ENCODE peak calls at places on chromosome 2, in ten cellular contexts. One of them, this sample, is unnamed.

GRCh38 chr2:172578860-172579512 is 23.1 kb downstream of the PDK1 start:
- ATAC-seq in natural killer cell: no peak
- ATAC-seq in CD8-positive, alpha-beta T cell: no peak
- ATAC-seq in PC-3: no peak
- ATAC-seq in DND-41: no peak
- ATAC-seq in lower lobe of right lung: no peak
- ATAC-seq in mucosa of descending colon: no peak
- ATAC-seq in activated CD8-positive, alpha-beta T cell treated with anti-CD3 and anti-CD28 coated beads for 36 hours: no peak
- ATAC-seq in activated B cell treated with CpG ODN at 0.5 μM for 24 hours: no peak
- ATAC-seq in upper lobe of left lung: no peak
- ATAC-seq in this sample: no peak

GRCh38 chr2:20596973-20597867 is 53.7 kb downstream of the HS1BP3 start:
- ATAC-seq in PC-3: no peak
- ATAC-seq in activated CD8-positive, alpha-beta T cell treated with anti-CD3 and anti-CD28 coated beads for 36 hours: no peak
- ATAC-seq in CD8-positive, alpha-beta T cell: no peak
- ATAC-seq in upper lobe of left lung: peak; percentile 59
- ATAC-seq in DND-41: no peak
- ATAC-seq in mucosa of descending colon: peak; percentile 64
- ATAC-seq in activated B cell treated with CpG ODN at 0.5 μM for 24 hours: no peak
- ATAC-seq in natural killer cell: no peak
- ATAC-seq in lower lobe of right lung: peak; percentile 69
- ATAC-seq in this sample: peak; percentile 92

GRCh38 chr2:174059875-174060226 is 94.7 kb upstream of the SP3 start:
- ATAC-seq in CD8-positive, alpha-beta T cell: no peak
- ATAC-seq in activated B cell treated with CpG ODN at 0.5 μM for 24 hours: no peak
- ATAC-seq in mucosa of descending colon: no peak
- ATAC-seq in natural killer cell: no peak
- ATAC-seq in DND-41: no peak
- ATAC-seq in upper lobe of left lung: no peak
- ATAC-seq in lower lobe of right lung: no peak
- ATAC-seq in PC-3: peak; percentile 77
- ATAC-seq in activated CD8-positive, alpha-beta T cell treated with anti-CD3 and anti-CD28 coated beads for 36 hours: no peak
- ATAC-seq in this sample: no peak

GRCh38 chr2:230723363-230723762 is 10.7 kb downstream of the CAB39 start:
- ATAC-seq in activated CD8-positive, alpha-beta T cell treated with anti-CD3 and anti-CD28 coated beads for 36 hours: peak; percentile 94
- ATAC-seq in natural killer cell: peak; percentile 83
- ATAC-seq in DND-41: peak; percentile 100
- ATAC-seq in PC-3: no peak
- ATAC-seq in CD8-positive, alpha-beta T cell: peak; percentile 95
- ATAC-seq in upper lobe of left lung: no peak
- ATAC-seq in lower lobe of right lung: peak; percentile 38
- ATAC-seq in mucosa of descending colon: peak; percentile 31
- ATAC-seq in activated B cell treated with CpG ODN at 0.5 μM for 24 hours: no peak
- ATAC-seq in this sample: no peak

GRCh38 chr2:45329045-45329677 is 281.9 kb downstream of the SRBD1 start:
- ATAC-seq in activated CD8-positive, alpha-beta T cell treated with anti-CD3 and anti-CD28 coated beads for 36 hours: no peak
- ATAC-seq in natural killer cell: no peak
- ATAC-seq in PC-3: peak; percentile 35
- ATAC-seq in mucosa of descending colon: peak; percentile 25
- ATAC-seq in lower lobe of right lung: no peak
- ATAC-seq in CD8-positive, alpha-beta T cell: no peak
- ATAC-seq in DND-41: peak; percentile 33
- ATAC-seq in upper lobe of left lung: no peak
- ATAC-seq in activated B cell treated with CpG ODN at 0.5 μM for 24 hours: no peak
- ATAC-seq in this sample: no peak

GRCh38 chr2:23489471-23490400 is 104.8 kb downstream of the KLHL29 start:
- ATAC-seq in DND-41: peak; percentile 64
- ATAC-seq in CD8-positive, alpha-beta T cell: no peak
- ATAC-seq in mucosa of descending colon: no peak
- ATAC-seq in PC-3: no peak
- ATAC-seq in lower lobe of right lung: peak; percentile 29
- ATAC-seq in upper lobe of left lung: no peak
- ATAC-seq in activated CD8-positive, alpha-beta T cell treated with anti-CD3 and anti-CD28 coated beads for 36 hours: peak; percentile 64
- ATAC-seq in natural killer cell: no peak
- ATAC-seq in activated B cell treated with CpG ODN at 0.5 μM for 24 hours: no peak
- ATAC-seq in this sample: no peak

GRCh38 chr2:100959225-100959880 is 42.7 kb upstream of the RPL31 start:
- ATAC-seq in upper lobe of left lung: no peak
- ATAC-seq in activated CD8-positive, alpha-beta T cell treated with anti-CD3 and anti-CD28 coated beads for 36 hours: no peak
- ATAC-seq in DND-41: no peak
- ATAC-seq in CD8-positive, alpha-beta T cell: no peak
- ATAC-seq in mucosa of descending colon: no peak
- ATAC-seq in lower lobe of right lung: no peak
- ATAC-seq in activated B cell treated with CpG ODN at 0.5 μM for 24 hours: no peak
- ATAC-seq in PC-3: no peak
- ATAC-seq in natural killer cell: no peak
- ATAC-seq in this sample: no peak

GRCh38 chr2:15912203-15912602 is 28.1 kb upstream of the MYCN start:
- ATAC-seq in mucosa of descending colon: peak; percentile 31
- ATAC-seq in CD8-positive, alpha-beta T cell: no peak
- ATAC-seq in upper lobe of left lung: peak; percentile 62
- ATAC-seq in DND-41: no peak
- ATAC-seq in activated CD8-positive, alpha-beta T cell treated with anti-CD3 and anti-CD28 coated beads for 36 hours: no peak
- ATAC-seq in PC-3: no peak
- ATAC-seq in activated B cell treated with CpG ODN at 0.5 μM for 24 hours: no peak
- ATAC-seq in lower lobe of right lung: peak; percentile 64
- ATAC-seq in natural killer cell: no peak
- ATAC-seq in this sample: peak; percentile 82

GRCh38 chr2:54630841-54631497 is 92.5 kb upstream of the EML6 start:
- ATAC-seq in DND-41: no peak
- ATAC-seq in activated B cell treated with CpG ODN at 0.5 μM for 24 hours: no peak
- ATAC-seq in PC-3: no peak
- ATAC-seq in lower lobe of right lung: no peak
- ATAC-seq in mucosa of descending colon: no peak
- ATAC-seq in CD8-positive, alpha-beta T cell: no peak
- ATAC-seq in natural killer cell: no peak
- ATAC-seq in activated CD8-positive, alpha-beta T cell treated with anti-CD3 and anti-CD28 coated beads for 36 hours: no peak
- ATAC-seq in upper lobe of left lung: no peak
- ATAC-seq in this sample: no peak

GRCh38 chr2:97845818-97846217 is 132.4 kb downstream of the ZAP70 start:
- ATAC-seq in CD8-positive, alpha-beta T cell: no peak
- ATAC-seq in natural killer cell: no peak
- ATAC-seq in upper lobe of left lung: no peak
- ATAC-seq in activated B cell treated with CpG ODN at 0.5 μM for 24 hours: no peak
- ATAC-seq in activated CD8-positive, alpha-beta T cell treated with anti-CD3 and anti-CD28 coated beads for 36 hours: no peak
- ATAC-seq in DND-41: no peak
- ATAC-seq in lower lobe of right lung: no peak
- ATAC-seq in mucosa of descending colon: no peak
- ATAC-seq in PC-3: no peak
- ATAC-seq in this sample: no peak

GRCh38 chr2:107364361-107364950 is 462.2 kb upstream of the RGPD4 start:
- ATAC-seq in lower lobe of right lung: peak; percentile 34
- ATAC-seq in DND-41: no peak
- ATAC-seq in CD8-positive, alpha-beta T cell: no peak
- ATAC-seq in activated B cell treated with CpG ODN at 0.5 μM for 24 hours: no peak
- ATAC-seq in natural killer cell: no peak
- ATAC-seq in upper lobe of left lung: peak; percentile 36
- ATAC-seq in mucosa of descending colon: no peak
- ATAC-seq in PC-3: no peak
- ATAC-seq in activated CD8-positive, alpha-beta T cell treated with anti-CD3 and anti-CD28 coated beads for 36 hours: no peak
- ATAC-seq in this sample: no peak

GRCh38 chr2:33521791-33522281 is 45.4 kb downstream of the RASGRP3 start:
- ATAC-seq in upper lobe of left lung: peak; percentile 38
- ATAC-seq in activated CD8-positive, alpha-beta T cell treated with anti-CD3 and anti-CD28 coated beads for 36 hours: no peak
- ATAC-seq in PC-3: no peak
- ATAC-seq in activated B cell treated with CpG ODN at 0.5 μM for 24 hours: no peak
- ATAC-seq in natural killer cell: no peak
- ATAC-seq in lower lobe of right lung: no peak
- ATAC-seq in mucosa of descending colon: no peak
- ATAC-seq in CD8-positive, alpha-beta T cell: no peak
- ATAC-seq in DND-41: no peak
- ATAC-seq in this sample: peak; percentile 34

GRCh38 chr2:149098722-149099121 is 60.2 kb downstream of the LYPD6B start:
- ATAC-seq in CD8-positive, alpha-beta T cell: no peak
- ATAC-seq in DND-41: no peak
- ATAC-seq in activated CD8-positive, alpha-beta T cell treated with anti-CD3 and anti-CD28 coated beads for 36 hours: no peak
- ATAC-seq in activated B cell treated with CpG ODN at 0.5 μM for 24 hours: no peak
- ATAC-seq in mucosa of descending colon: peak; percentile 80
- ATAC-seq in natural killer cell: no peak
- ATAC-seq in upper lobe of left lung: no peak
- ATAC-seq in lower lobe of right lung: no peak
- ATAC-seq in PC-3: no peak
- ATAC-seq in this sample: no peak

GRCh38 chr2:137957033-137957432 is 7.2 kb upstream of the HNMT start:
- ATAC-seq in PC-3: no peak
- ATAC-seq in natural killer cell: no peak
- ATAC-seq in upper lobe of left lung: no peak
- ATAC-seq in CD8-positive, alpha-beta T cell: no peak
- ATAC-seq in activated CD8-positive, alpha-beta T cell treated with anti-CD3 and anti-CD28 coated beads for 36 hours: no peak
- ATAC-seq in mucosa of descending colon: no peak
- ATAC-seq in lower lobe of right lung: no peak
- ATAC-seq in DND-41: no peak
- ATAC-seq in activated B cell treated with CpG ODN at 0.5 μM for 24 hours: no peak
- ATAC-seq in this sample: no peak

GRCh38 chr2:96580771-96581170 is 44.2 kb downstream of the ARID5A start:
- ATAC-seq in lower lobe of right lung: no peak
- ATAC-seq in mucosa of descending colon: peak; percentile 9
- ATAC-seq in activated CD8-positive, alpha-beta T cell treated with anti-CD3 and anti-CD28 coated beads for 36 hours: no peak
- ATAC-seq in CD8-positive, alpha-beta T cell: no peak
- ATAC-seq in activated B cell treated with CpG ODN at 0.5 μM for 24 hours: no peak
- ATAC-seq in PC-3: peak; percentile 70
- ATAC-seq in natural killer cell: no peak
- ATAC-seq in DND-41: no peak
- ATAC-seq in upper lobe of left lung: no peak
- ATAC-seq in this sample: no peak
- TF ChIP-seq CTCF in lower lobe of right lung: no peak
- TF ChIP-seq CTCF in mucosa of descending colon: no peak
- TF ChIP-seq CTCF in activated CD8-positive, alpha-beta T cell treated with anti-CD3 and anti-CD28 coated beads for 36 hours: no peak
- TF ChIP-seq CTCF in CD8-positive, alpha-beta T cell: no peak
- TF ChIP-seq CTCF in activated B cell treated with CpG ODN at 0.5 μM for 24 hours: no peak
- TF ChIP-seq CTCF in PC-3: peak; percentile 48
- TF ChIP-seq CTCF in natural killer cell: no peak
- TF ChIP-seq CTCF in DND-41: no peak
- TF ChIP-seq CTCF in upper lobe of left lung: no peak
- TF ChIP-seq CTCF in this sample: no peak

DNA sequence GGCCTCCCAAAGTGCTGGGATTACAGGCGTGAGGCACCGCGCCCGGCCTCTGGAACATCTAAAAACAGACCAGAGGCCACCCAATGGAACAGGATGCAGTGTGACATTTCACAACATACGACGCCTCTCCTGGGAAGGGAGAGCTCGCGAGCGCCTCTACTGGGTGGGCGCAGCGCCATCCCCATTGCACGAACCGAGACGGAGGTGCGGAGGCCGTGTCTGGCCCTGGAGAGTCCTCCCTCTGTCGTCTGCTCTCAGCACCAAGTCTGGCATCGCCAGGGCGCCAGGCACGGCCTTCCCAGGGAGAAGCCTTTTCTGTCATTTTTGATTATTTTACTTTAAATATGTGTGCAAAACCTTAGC is 9.4 kb upstream of the GBX2 start:
- ATAC-seq in CD8-positive, alpha-beta T cell: no peak
- ATAC-seq in PC-3: peak; percentile 12
- ATAC-seq in natural killer cell: peak; percentile 48
- ATAC-seq in activated B cell treated with CpG ODN at 0.5 μM for 24 hours: no peak
- ATAC-seq in activated CD8-positive, alpha-beta T cell treated with anti-CD3 and anti-CD28 coated beads for 36 hours: peak; percentile 70
- ATAC-seq in lower lobe of right lung: peak; percentile 49
- ATAC-seq in mucosa of descending colon: peak; percentile 75
- ATAC-seq in upper lobe of left lung: peak; percentile 38
- ATAC-seq in DND-41: no peak
- ATAC-seq in this sample: peak; percentile 67
- TF ChIP-seq CTCF in CD8-positive, alpha-beta T cell: no peak
- TF ChIP-seq CTCF in PC-3: no peak
- TF ChIP-seq CTCF in natural killer cell: no peak
- TF ChIP-seq CTCF in activated B cell treated with CpG ODN at 0.5 μM for 24 hours: no peak
- TF ChIP-seq CTCF in activated CD8-positive, alpha-beta T cell treated with anti-CD3 and anti-CD28 coated beads for 36 hours: no peak
- TF ChIP-seq CTCF in lower lobe of right lung: no peak
- TF ChIP-seq CTCF in mucosa of descending colon: no peak
- TF ChIP-seq CTCF in upper lobe of left lung: no peak
- TF ChIP-seq CTCF in DND-41: no peak
- TF ChIP-seq CTCF in this sample: no peak

GRCh38 chr2:160292225-160292624 is 92.2 kb upstream of the ITGB6 start:
- ATAC-seq in DND-41: no peak
- ATAC-seq in activated B cell treated with CpG ODN at 0.5 μM for 24 hours: no peak
- ATAC-seq in CD8-positive, alpha-beta T cell: no peak
- ATAC-seq in upper lobe of left lung: no peak
- ATAC-seq in natural killer cell: no peak
- ATAC-seq in lower lobe of right lung: no peak
- ATAC-seq in activated CD8-positive, alpha-beta T cell treated with anti-CD3 and anti-CD28 coated beads for 36 hours: no peak
- ATAC-seq in mucosa of descending colon: no peak
- ATAC-seq in PC-3: peak; percentile 35
- ATAC-seq in this sample: no peak
- TF ChIP-seq CTCF in DND-41: no peak
- TF ChIP-seq CTCF in activated B cell treated with CpG ODN at 0.5 μM for 24 hours: no peak
- TF ChIP-seq CTCF in CD8-positive, alpha-beta T cell: no peak
- TF ChIP-seq CTCF in upper lobe of left lung: no peak
- TF ChIP-seq CTCF in natural killer cell: no peak
- TF ChIP-seq CTCF in lower lobe of right lung: no peak
- TF ChIP-seq CTCF in activated CD8-positive, alpha-beta T cell treated with anti-CD3 and anti-CD28 coated beads for 36 hours: no peak
- TF ChIP-seq CTCF in mucosa of descending colon: no peak
- TF ChIP-seq CTCF in PC-3: peak; percentile 44
- TF ChIP-seq CTCF in this sample: no peak

GRCh38 chr2:191867507-191867847 is 20.6 kb upstream of the CAVIN2 start:
- ATAC-seq in CD8-positive, alpha-beta T cell: no peak
- ATAC-seq in activated CD8-positive, alpha-beta T cell treated with anti-CD3 and anti-CD28 coated beads for 36 hours: no peak
- ATAC-seq in lower lobe of right lung: no peak
- ATAC-seq in upper lobe of left lung: no peak
- ATAC-seq in mucosa of descending colon: no peak
- ATAC-seq in PC-3: no peak
- ATAC-seq in DND-41: no peak
- ATAC-seq in natural killer cell: no peak
- ATAC-seq in activated B cell treated with CpG ODN at 0.5 μM for 24 hours: no peak
- ATAC-seq in this sample: peak; percentile 4

GRCh38 chr2:191870744-191871143 is 23.9 kb upstream of the CAVIN2 start:
- ATAC-seq in activated B cell treated with CpG ODN at 0.5 μM for 24 hours: no peak
- ATAC-seq in activated CD8-positive, alpha-beta T cell treated with anti-CD3 and anti-CD28 coated beads for 36 hours: no peak
- ATAC-seq in upper lobe of left lung: no peak
- ATAC-seq in DND-41: no peak
- ATAC-seq in PC-3: no peak
- ATAC-seq in natural killer cell: no peak
- ATAC-seq in CD8-positive, alpha-beta T cell: no peak
- ATAC-seq in mucosa of descending colon: no peak
- ATAC-seq in lower lobe of right lung: no peak
- ATAC-seq in this sample: no peak

GRCh38 chr2:191869781-191870180 is 22.9 kb upstream of the CAVIN2 start:
- ATAC-seq in PC-3: no peak
- ATAC-seq in activated CD8-positive, alpha-beta T cell treated with anti-CD3 and anti-CD28 coated beads for 36 hours: no peak
- ATAC-seq in upper lobe of left lung: no peak
- ATAC-seq in DND-41: no peak
- ATAC-seq in activated B cell treated with CpG ODN at 0.5 μM for 24 hours: no peak
- ATAC-seq in lower lobe of right lung: no peak
- ATAC-seq in mucosa of descending colon: no peak
- ATAC-seq in CD8-positive, alpha-beta T cell: no peak
- ATAC-seq in natural killer cell: no peak
- ATAC-seq in this sample: no peak

GRCh38 chr2:191866675-191867506 is 20.0 kb upstream of the CAVIN2 start:
- ATAC-seq in DND-41: no peak
- ATAC-seq in upper lobe of left lung: peak; percentile 93
- ATAC-seq in lower lobe of right lung: peak; percentile 92
- ATAC-seq in activated B cell treated with CpG ODN at 0.5 μM for 24 hours: no peak
- ATAC-seq in natural killer cell: no peak
- ATAC-seq in CD8-positive, alpha-beta T cell: no peak
- ATAC-seq in mucosa of descending colon: peak; percentile 94
- ATAC-seq in activated CD8-positive, alpha-beta T cell treated with anti-CD3 and anti-CD28 coated beads for 36 hours: no peak
- ATAC-seq in PC-3: peak; percentile 59
- ATAC-seq in this sample: peak; percentile 93

DNA sequence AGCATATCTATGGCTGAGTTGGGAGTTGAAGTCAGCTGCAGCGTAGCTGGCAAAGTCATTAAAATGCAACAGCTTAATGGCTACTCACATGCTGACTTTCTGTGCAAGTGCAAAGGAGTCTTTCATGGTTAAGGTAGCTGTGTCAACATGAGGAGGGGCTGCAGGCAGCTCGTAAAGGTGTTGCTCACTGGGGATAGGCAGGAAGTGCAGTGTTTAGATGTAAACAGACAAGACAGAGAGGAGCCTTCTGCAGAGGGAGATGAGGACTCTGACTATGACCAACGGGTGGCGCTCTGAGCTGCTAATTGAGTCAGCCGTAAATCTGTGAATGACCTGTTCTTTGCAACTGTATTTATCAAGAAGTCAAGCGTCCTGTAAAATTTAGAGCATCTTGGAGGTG is 22.3 kb upstream of the CAVIN2 start:
- ATAC-seq in DND-41: no peak
- ATAC-seq in CD8-positive, alpha-beta T cell: no peak
- ATAC-seq in mucosa of descending colon: peak; percentile 61
- ATAC-seq in activated B cell treated with CpG ODN at 0.5 μM for 24 hours: no peak
- ATAC-seq in activated CD8-positive, alpha-beta T cell treated with anti-CD3 and anti-CD28 coated beads for 36 hours: no peak
- ATAC-seq in lower lobe of right lung: no peak
- ATAC-seq in natural killer cell: no peak
- ATAC-seq in upper lobe of left lung: no peak
- ATAC-seq in PC-3: peak; percentile 86
- ATAC-seq in this sample: no peak
- TF ChIP-seq CTCF in DND-41: no peak
- TF ChIP-seq CTCF in CD8-positive, alpha-beta T cell: no peak
- TF ChIP-seq CTCF in mucosa of descending colon: no peak
- TF ChIP-seq CTCF in activated B cell treated with CpG ODN at 0.5 μM for 24 hours: no peak
- TF ChIP-seq CTCF in activated CD8-positive, alpha-beta T cell treated with anti-CD3 and anti-CD28 coated beads for 36 hours: no peak
- TF ChIP-seq CTCF in lower lobe of right lung: peak; percentile 13
- TF ChIP-seq CTCF in natural killer cell: no peak
- TF ChIP-seq CTCF in upper lobe of left lung: no peak
- TF ChIP-seq CTCF in PC-3: peak; percentile 91
- TF ChIP-seq CTCF in this sample: no peak

This sample was measured in gastroesophageal sphincter.